ENCODE peak calls at places on chromosome 16, in five cellular contexts. One of them, this sample, is unnamed.

GRCh38 chr16:23485257-23485614 is 25.1 kb downstream of the GGA2 start:
- DNase-seq in A549: no peak
- DNase-seq in H1: no peak
- DNase-seq in K562: no peak
- DNase-seq in HepG2: no peak
- DNase-seq in this sample: no peak

GRCh38 chr16:52624891-52625290 is 77.9 kb upstream of the TOX3 start:
- DNase-seq in A549: no peak
- DNase-seq in H1: no peak
- DNase-seq in K562: no peak
- DNase-seq in HepG2: no peak
- DNase-seq in this sample: no peak

GRCh38 chr16:71807905-71808592 is 585 bp downstream of the AP1G1 start:
- DNase-seq in A549: peak; percentile 40
- DNase-seq in H1: no peak
- DNase-seq in K562: peak; percentile 78
- DNase-seq in HepG2: no peak
- DNase-seq in this sample: peak; percentile 55

GRCh38 chr16:50537533-50538290 is 10.5 kb upstream of the NKD1 start:
- DNase-seq in A549: no peak
- DNase-seq in H1: no peak
- DNase-seq in K562: no peak
- DNase-seq in HepG2: no peak
- DNase-seq in this sample: no peak

GRCh38 chr16:24116989-24117388 is 139.1 kb upstream of the CACNG3 start:
- DNase-seq in A549: no peak
- DNase-seq in H1: no peak
- DNase-seq in K562: peak; percentile 68
- DNase-seq in HepG2: no peak
- DNase-seq in this sample: no peak

GRCh38 chr16:2043980-2044451 is 3.6 kb downstream of the NTHL1 start:
- DNase-seq in A549: no peak
- DNase-seq in H1: no peak
- DNase-seq in K562: no peak
- DNase-seq in HepG2: no peak
- DNase-seq in this sample: peak; percentile 69

GRCh38 chr16:24845726-24846547 is at the start of gene SLC5A11:
- DNase-seq in A549: no peak
- DNase-seq in H1: no peak
- DNase-seq in K562: no peak
- DNase-seq in HepG2: peak; percentile 80
- DNase-seq in this sample: no peak

GRCh38 chr16:30948956-30949654 is at the start of gene ORAI3:
- DNase-seq in A549: peak; percentile 57
- DNase-seq in H1: peak; percentile 79
- DNase-seq in K562: peak; percentile 82
- DNase-seq in HepG2: no peak
- DNase-seq in this sample: peak; percentile 52

GRCh38 chr16:998211-998610 is 16.6 kb downstream of the SOX8 start:
- DNase-seq in A549: no peak
- DNase-seq in H1: no peak
- DNase-seq in K562: no peak
- DNase-seq in HepG2: no peak
- DNase-seq in this sample: no peak

GRCh38 chr16:3004781-3005284 is 7.9 kb upstream of the CLDN9 start:
- DNase-seq in A549: no peak
- DNase-seq in H1: no peak
- DNase-seq in K562: peak; percentile 85
- DNase-seq in HepG2: peak; percentile 65
- DNase-seq in this sample: no peak

GRCh38 chr16:74698220-74698619 is 2.4 kb downstream of the MLKL start:
- DNase-seq in A549: no peak
- DNase-seq in H1: no peak
- DNase-seq in K562: no peak
- DNase-seq in HepG2: no peak
- DNase-seq in this sample: peak; percentile 13

GRCh38 chr16:77723108-77723514 is 797 bp downstream of the NUDT7 start:
- DNase-seq in A549: no peak
- DNase-seq in H1: no peak
- DNase-seq in K562: peak; percentile 59
- DNase-seq in HepG2: no peak
- DNase-seq in this sample: peak; percentile 43

GRCh38 chr16:56848056-56848936 is 16.7 kb upstream of the SLC12A3 start:
- DNase-seq in A549: no peak
- DNase-seq in H1: no peak
- DNase-seq in K562: peak; percentile 23
- DNase-seq in HepG2: no peak
- DNase-seq in this sample: peak; percentile 73

GRCh38 chr16:4692460-4693295 is 684 bp upstream of the NUDT16L1 start:
- DNase-seq in A549: no peak
- DNase-seq in H1: no peak
- DNase-seq in K562: no peak
- DNase-seq in HepG2: no peak
- DNase-seq in this sample: peak; percentile 19

GRCh38 chr16:69495821-69496220 is 69.9 kb upstream of the NFAT5 start:
- DNase-seq in A549: no peak
- DNase-seq in H1: no peak
- DNase-seq in K562: no peak
- DNase-seq in HepG2: no peak
- DNase-seq in this sample: no peak

GRCh38 chr16:58409316-58409973 is 17.2 kb downstream of the GINS3 start:
- DNase-seq in A549: peak; percentile 30
- DNase-seq in H1: no peak
- DNase-seq in K562: no peak
- DNase-seq in HepG2: no peak
- DNase-seq in this sample: peak; percentile 90

GRCh38 chr16:56679813-56680212 is 2.5 kb upstream of the MT1X start:
- DNase-seq in A549: no peak
- DNase-seq in H1: no peak
- DNase-seq in K562: no peak
- DNase-seq in HepG2: peak; percentile 23
- DNase-seq in this sample: no peak

GRCh38 chr16:77221482-77221881 is 22.3 kb downstream of the SYCE1L start:
- DNase-seq in A549: no peak
- DNase-seq in H1: no peak
- DNase-seq in K562: no peak
- DNase-seq in HepG2: no peak
- DNase-seq in this sample: no peak

GRCh38 chr16:12896562-12896961 is 4.8 kb upstream of the SHISA9 start:
- DNase-seq in A549: peak; percentile 60
- DNase-seq in H1: no peak
- DNase-seq in K562: peak; percentile 53
- DNase-seq in HepG2: peak; percentile 74
- DNase-seq in this sample: peak; percentile 18

GRCh38 chr16:15857779-15858560 is 1.1 kb upstream of the MYH11 start:
- DNase-seq in A549: no peak
- DNase-seq in H1: peak; percentile 73
- DNase-seq in K562: no peak
- DNase-seq in HepG2: no peak
- DNase-seq in this sample: peak; percentile 22

GRCh38 chr16:70700101-70701020 is 14.5 kb upstream of the MTSS2 start:
- DNase-seq in A549: no peak
- DNase-seq in H1: no peak
- DNase-seq in K562: no peak
- DNase-seq in HepG2: no peak
- DNase-seq in this sample: no peak

GRCh38 chr16:6576646-6577045 is 756.0 kb upstream of the RBFOX1 start:
- DNase-seq in A549: no peak
- DNase-seq in H1: no peak
- DNase-seq in K562: no peak
- DNase-seq in HepG2: no peak
- DNase-seq in this sample: no peak

GRCh38 chr16:1691956-1692355 is 13.9 kb downstream of the JPT2 start:
- DNase-seq in A549: peak; percentile 86
- DNase-seq in H1: no peak
- DNase-seq in K562: no peak
- DNase-seq in HepG2: no peak
- DNase-seq in this sample: no peak

GRCh38 chr16:81994485-81994884 is 16.8 kb downstream of the SDR42E1 start:
- DNase-seq in A549: peak; percentile 28
- DNase-seq in H1: no peak
- DNase-seq in K562: peak; percentile 35
- DNase-seq in HepG2: no peak
- DNase-seq in this sample: no peak

GRCh38 chr16:30985401-30986128 is 558 bp downstream of the HSD3B7 start:
- DNase-seq in A549: peak; percentile 65
- DNase-seq in H1: peak; percentile 69
- DNase-seq in K562: peak; percentile 60
- DNase-seq in HepG2: peak; percentile 86
- DNase-seq in this sample: no peak

GRCh38 chr16:72856797-72857196 is 191.1 kb downstream of the ZFHX3 start:
- DNase-seq in A549: peak; percentile 30
- DNase-seq in H1: peak; percentile 71
- DNase-seq in K562: no peak
- DNase-seq in HepG2: peak; percentile 53
- DNase-seq in this sample: no peak

GRCh38 chr16:495127-495748 is 32.3 kb upstream of the CAPN15 start:
- DNase-seq in A549: peak; percentile 72
- DNase-seq in H1: peak; percentile 80
- DNase-seq in K562: peak; percentile 64
- DNase-seq in HepG2: peak; percentile 59
- DNase-seq in this sample: peak; percentile 49

GRCh38 chr16:30728904-30729672 is 19.1 kb upstream of the PHKG2 start:
- DNase-seq in A549: no peak
- DNase-seq in H1: no peak
- DNase-seq in K562: no peak
- DNase-seq in HepG2: no peak
- DNase-seq in this sample: no peak

GRCh38 chr16:11676799-11677198 is 8.5 kb downstream of the SNN start:
- DNase-seq in A549: no peak
- DNase-seq in H1: no peak
- DNase-seq in K562: no peak
- DNase-seq in HepG2: no peak
- DNase-seq in this sample: no peak

GRCh38 chr16:11677959-11678881 is 10.0 kb downstream of the SNN start:
- DNase-seq in A549: no peak
- DNase-seq in H1: no peak
- DNase-seq in K562: no peak
- DNase-seq in HepG2: no peak
- DNase-seq in this sample: no peak

GRCh38 chr16:11675561-11676511 is 7.6 kb downstream of the SNN start:
- DNase-seq in A549: peak; percentile 64
- DNase-seq in H1: no peak
- DNase-seq in K562: no peak
- DNase-seq in HepG2: peak; percentile 88
- DNase-seq in this sample: no peak

GRCh38 chr16:11679250-11679649 is 11.0 kb downstream of the SNN start:
- DNase-seq in A549: no peak
- DNase-seq in H1: no peak
- DNase-seq in K562: no peak
- DNase-seq in HepG2: no peak
- DNase-seq in this sample: no peak

DNA sequence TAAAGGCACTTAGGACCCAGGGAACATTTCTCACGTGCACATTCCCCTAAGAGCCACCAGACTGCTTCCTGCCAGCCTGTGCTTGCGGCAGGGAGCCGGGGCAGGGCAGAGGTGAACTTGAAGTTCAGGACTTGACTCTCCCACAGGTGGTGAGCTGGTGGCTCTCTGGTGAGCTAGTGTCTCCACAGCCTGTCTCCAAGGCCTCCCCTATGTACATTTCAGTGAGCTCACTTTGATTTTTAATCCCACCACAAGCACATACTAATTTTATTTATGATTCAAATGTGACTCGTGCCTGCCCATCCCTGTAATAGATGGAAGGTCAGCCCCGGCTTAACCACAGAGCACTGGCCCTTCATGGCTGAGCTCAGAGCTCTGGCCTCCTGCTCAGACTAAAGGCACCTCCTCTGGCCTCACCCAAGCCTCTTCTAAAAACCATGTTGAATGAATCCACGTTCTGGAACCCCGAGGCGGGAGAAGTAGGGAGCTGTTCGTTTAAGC is 9.2 kb downstream of the SNN start:
- DNase-seq in A549: no peak
- DNase-seq in H1: no peak
- DNase-seq in K562: no peak
- DNase-seq in HepG2: no peak
- DNase-seq in this sample: no peak
- H3K4me1 ChIP-seq in A549: peaks cover 65% of the 10 kb centered on the region
- H3K4me1 ChIP-seq in H1: no peaks in the 10 kb centered on the region
- H3K4me1 ChIP-seq in K562: peaks cover 9% of the 10 kb centered on the region
- H3K4me1 ChIP-seq in HepG2: peaks cover 29% of the 10 kb centered on the region
- H3K4me1 ChIP-seq in this sample: peaks cover 12% of the 10 kb centered on the region

DNA sequence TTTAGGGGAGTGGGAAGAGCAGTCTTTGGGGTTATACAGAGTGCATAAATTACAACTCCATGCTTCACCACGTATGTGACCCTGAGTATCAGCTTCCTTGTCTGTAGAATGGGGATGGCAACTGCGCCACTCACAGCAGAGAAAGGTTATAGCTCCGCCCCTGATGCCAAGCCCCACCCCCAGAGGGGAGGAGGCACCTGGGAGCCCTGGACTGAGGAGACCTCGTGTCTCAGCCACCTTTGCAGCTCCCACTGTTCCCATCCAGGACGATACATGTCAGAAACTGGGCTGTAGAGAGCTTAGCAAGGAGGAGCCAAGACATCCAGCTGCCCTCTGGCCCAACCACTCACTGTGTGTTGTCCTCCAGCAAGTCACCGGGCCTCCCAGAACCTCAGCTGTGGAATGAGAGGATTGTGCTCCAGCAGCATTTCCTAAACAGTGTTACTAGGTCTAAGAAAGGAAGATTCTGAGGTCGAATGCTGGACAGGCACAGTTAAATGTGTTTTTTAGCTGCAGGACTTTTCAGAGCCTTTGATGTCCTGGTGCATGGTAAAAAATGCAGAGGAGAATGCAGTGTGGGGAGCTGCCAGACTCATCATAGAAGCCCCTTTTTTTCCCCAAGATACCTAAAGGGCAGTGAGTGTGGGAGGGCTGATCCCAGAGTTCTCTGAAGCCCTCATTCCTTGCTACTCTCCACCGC is 49.4 kb downstream of the BEAN1 start:
- DNase-seq in A549: peak; percentile 25
- DNase-seq in H1: peak; percentile 83
- DNase-seq in K562: peak; percentile 68
- DNase-seq in HepG2: no peak
- DNase-seq in this sample: no peak
- TF ChIP-seq JUN in A549: no peak
- TF ChIP-seq JUN in H1: no peak
- TF ChIP-seq JUN in K562: no peak
- TF ChIP-seq JUN in HepG2: no peak
- TF ChIP-seq JUN in this sample: no peak

GRCh38 chr16:86393907-86394626 is 116.3 kb upstream of the FOXF1 start:
- DNase-seq in A549: no peak
- DNase-seq in H1: no peak
- DNase-seq in K562: no peak
- DNase-seq in HepG2: no peak
- DNase-seq in this sample: no peak
- H3K4me1 ChIP-seq in A549: no peaks in the 10 kb centered on the region
- H3K4me1 ChIP-seq in H1: no peaks in the 10 kb centered on the region
- H3K4me1 ChIP-seq in K562: no peaks in the 10 kb centered on the region
- H3K4me1 ChIP-seq in HepG2: no peaks in the 10 kb centered on the region
- H3K4me1 ChIP-seq in this sample: peaks cover 69% of the 10 kb centered on the region

DNA sequence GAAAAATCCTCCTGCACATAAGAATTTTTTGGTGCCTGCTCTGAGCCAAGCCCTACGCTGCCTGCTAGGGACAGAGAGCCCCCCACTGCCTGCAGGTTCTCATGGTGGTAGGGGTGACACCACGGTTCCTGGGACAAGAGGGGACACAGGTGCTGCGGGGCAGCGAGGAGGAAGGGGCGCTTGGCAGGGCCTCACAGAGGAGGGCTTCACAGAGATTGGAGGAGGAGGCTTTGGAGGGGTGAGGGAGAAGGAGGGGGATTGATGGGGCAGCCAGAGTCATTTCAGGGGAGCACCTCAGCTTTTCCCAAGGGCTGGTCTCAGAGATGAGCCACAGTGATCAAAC is 29.8 kb upstream of the GSG1L start:
- DNase-seq in A549: no peak
- DNase-seq in H1: no peak
- DNase-seq in K562: no peak
- DNase-seq in HepG2: no peak
- DNase-seq in this sample: no peak
- TF ChIP-seq JUN in A549: no peak
- TF ChIP-seq JUN in H1: no peak
- TF ChIP-seq JUN in K562: no peak
- TF ChIP-seq JUN in HepG2: no peak
- TF ChIP-seq JUN in this sample: no peak